ENCODE peak calls at places on chromosomes 7 and 10, in five cellular contexts. H is glutamatergic neuron, B is MV-4-11, Z is iPS DF 19.7, E is hepatocyte. X is an unnamed sample.

GRCh38 chr10:112467541-112468075 is 20.6 kb downstream of the VTI1A start:
- DNase-seq in H (no peak), B (no peak), Z (no peak), E (no peak), X (no peak)

GRCh38 chr7:14071045-14071444 is 81.6 kb upstream of the ETV1 start:
- DNase-seq in H (no peak), B (peak), Z (no peak), E (no peak), X (no peak)

GRCh38 chr10:100427374-100427773 is 35.4 kb upstream of the WNT8B start:
- DNase-seq in H (no peak), B (no peak), Z (no peak), E (no peak), X (no peak)

GRCh38 chr7:93622036-93622714 is 47.7 kb upstream of the CALCR start:
- DNase-seq in H (peak), B (no peak), Z (peak), E (peak), X (no peak)

GRCh38 chr10:118046491-118047362 is at the start of gene RAB11FIP2:
- DNase-seq in H (peak), B (peak), Z (peak), E (peak), X (peak)

GRCh38 chr10:7512487-7512886 is 101.7 kb upstream of the SFMBT2 start:
- DNase-seq in H (no peak), B (no peak), Z (no peak), E (no peak), X (no peak)

GRCh38 chr7:33836797-33837355 is 68.5 kb upstream of the BMPER start:
- DNase-seq in H (no peak), B (no peak), Z (peak), E (no peak), X (no peak)

GRCh38 chr10:24249829-24250415 is 41.0 kb downstream of the KIAA1217 start:
- DNase-seq in H (no peak), B (no peak), Z (no peak), E (peak), X (no peak)

GRCh38 chr10:70523044-70523443 is 44.5 kb downstream of the PALD1 start:
- DNase-seq in H (peak), B (no peak), Z (no peak), E (no peak), X (no peak)

GRCh38 chr7:39212881-39213280 is 235.2 kb downstream of the POU6F2 start:
- DNase-seq in H (no peak), B (no peak), Z (no peak), E (no peak), X (no peak)

GRCh38 chr7:79781716-79782115 is 328.2 kb upstream of the MAGI2 start:
- DNase-seq in H (no peak), B (no peak), Z (no peak), E (peak), X (no peak)

GRCh38 chr7:44964384-44964830 is 14.4 kb downstream of the MYO1G start:
- DNase-seq in H (peak), B (no peak), Z (no peak), E (no peak), X (no peak)

GRCh38 chr10:112981553-112981952 is 31.5 kb downstream of the TCF7L2 start:
- DNase-seq in H (no peak), B (peak), Z (no peak), E (no peak), X (peak)

GRCh38 chr10:120607710-120608703 is 151.0 kb downstream of the PLPP4 start:
- DNase-seq in H (no peak), B (no peak), Z (no peak), E (no peak), X (no peak)

GRCh38 chr7:2687881-2688318 is at the start of gene AMZ1:
- DNase-seq in H (no peak), B (no peak), Z (no peak), E (no peak), X (no peak)